ENCODE peak calls at places on chromosomes 5 and 9, in four cellular contexts. D is GM12878, G is HepG2, V is K562. N is an unnamed sample.

GRCh38 chr9:107422189-107422802 is 67.3 kb downstream of the KLF4 start:
- DNase-seq in D (no peak), G (peak), V (peak), N (peak)

GRCh38 chr5:89233462-89233861 is 350.5 kb upstream of the MEF2C start:
- DNase-seq in D (no peak), G (no peak), V (no peak), N (no peak)

GRCh38 chr5:178357127-178357526 is 124.5 kb upstream of the PHYKPL start:
- DNase-seq in D (no peak), G (no peak), V (no peak), N (peak)

GRCh38 chr9:73104342-73104741 is 47.3 kb upstream of the ANXA1 start:
- DNase-seq in D (no peak), G (no peak), V (no peak), N (no peak)

GRCh38 chr9:98887918-98888510 is 55.7 kb upstream of the COL15A1 start:
- DNase-seq in D (no peak), G (no peak), V (no peak), N (no peak)

GRCh38 chr9:130330202-130330601 is 64.6 kb downstream of the HMCN2 start:
- DNase-seq in D (no peak), G (no peak), V (no peak), N (no peak)

GRCh38 chr5:96930058-96930457 is 5.8 kb upstream of the LNPEP start:
- DNase-seq in D (no peak), G (no peak), V (peak), N (no peak)

GRCh38 chr9:68804911-68805889 is 100.2 kb downstream of the PIP5K1B start:
- DNase-seq in D (no peak), G (no peak), V (peak), N (no peak)

GRCh38 chr5:150485770-150486401 is 22.0 kb upstream of the NDST1 start:
- DNase-seq in D (no peak), G (no peak), V (peak), N (peak)

GRCh38 chr9:36211510-36211909 is 20.8 kb downstream of the CLTA start:
- DNase-seq in D (no peak), G (no peak), V (no peak), N (no peak)

GRCh38 chr5:106849266-106849665 is 821.5 kb downstream of the EFNA5 start:
- DNase-seq in D (no peak), G (no peak), V (no peak), N (no peak)

GRCh38 chr5:94276751-94277150 is 341.7 kb downstream of the KIAA0825 start:
- DNase-seq in D (no peak), G (no peak), V (no peak), N (no peak)

GRCh38 chr5:175250426-175250825 is 193.6 kb downstream of the DRD1 start:
- DNase-seq in D (no peak), G (no peak), V (no peak), N (no peak)

GRCh38 chr5:149445739-149446369 is 66.8 kb upstream of the IL17B start:
- DNase-seq in D (no peak), G (peak), V (peak), N (no peak)

GRCh38 chr9:5422276-5422675 is 15.4 kb downstream of the PLGRKT start:
- DNase-seq in D (no peak), G (no peak), V (no peak), N (no peak)

GRCh38 chr9:5427005-5427404 is 10.7 kb downstream of the PLGRKT start:
- DNase-seq in D (no peak), G (no peak), V (no peak), N (no peak)

GRCh38 chr9:5428794-5429528 is 8.8 kb downstream of the PLGRKT start:
- DNase-seq in D (no peak), G (no peak), V (no peak), N (no peak)

GRCh38 chr9:5428172-5428571 is 9.6 kb downstream of the PLGRKT start:
- DNase-seq in D (no peak), G (no peak), V (no peak), N (no peak)

GRCh38 chr9:5425006-5425628 is 12.6 kb downstream of the PLGRKT start:
- DNase-seq in D (peak), G (peak), V (peak), N (peak)
- TF ChIP-seq CTCF in D (peak), G (peak), V (peak), N (peak)

GRCh38 chr9:16450043-16450442 is 420.4 kb downstream of the BNC2 start:
- DNase-seq in D (no peak), G (no peak), V (no peak), N (no peak)

GRCh38 chr9:16453390-16453789 is 417.1 kb downstream of the BNC2 start:
- DNase-seq in D (no peak), G (no peak), V (no peak), N (no peak)

GRCh38 chr9:16450578-16450977 is 419.9 kb downstream of the BNC2 start:
- DNase-seq in D (no peak), G (no peak), V (no peak), N (no peak)

GRCh38 chr9:16445141-16445920 is 425.1 kb downstream of the BNC2 start:
- DNase-seq in D (no peak), G (peak), V (no peak), N (no peak)

DNA sequence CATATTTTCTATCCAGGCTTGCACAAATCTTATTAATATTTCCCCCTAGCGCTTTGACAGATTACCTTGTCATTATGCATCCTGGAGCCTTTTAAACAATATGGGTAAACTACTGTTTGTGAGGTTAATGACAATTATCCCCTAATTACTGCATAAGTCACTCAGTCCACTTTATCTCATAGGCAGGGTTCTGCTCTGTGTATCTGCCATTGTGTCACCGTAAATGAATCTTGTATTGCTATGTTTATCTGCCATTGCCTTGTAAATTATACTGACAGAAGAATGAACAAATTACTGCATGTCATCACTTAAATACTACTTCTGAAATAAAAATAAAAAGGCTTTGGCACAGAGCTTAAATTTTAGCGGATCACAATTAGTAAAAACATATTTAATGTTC is 421.1 kb downstream of the BNC2 start:
- DNase-seq in D (no peak), G (no peak), V (no peak), N (peak)
- TF ChIP-seq FOXM1 in D (no peak), G (no peak), V (no peak), N (no peak)

DNA sequence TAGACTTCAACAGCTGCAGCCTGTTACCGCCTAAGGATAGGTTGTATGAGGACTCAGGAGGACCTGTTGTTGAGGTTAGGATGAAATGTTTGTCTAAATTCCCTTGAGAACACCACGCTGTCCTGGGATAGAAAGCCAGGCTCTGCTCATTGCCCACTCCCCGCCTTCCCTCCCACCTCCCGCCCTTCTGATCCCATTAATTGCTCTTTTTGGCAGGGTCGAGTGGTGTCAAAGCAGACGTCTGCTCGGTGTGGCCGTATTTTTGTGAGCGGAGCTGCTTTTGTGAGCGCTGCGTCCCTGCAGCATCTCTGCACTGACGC is 62.3 kb downstream of the SPATA31C2 start:
- DNase-seq in D (no peak), G (no peak), V (no peak), N (no peak)
- TF ChIP-seq CTCF in D (no peak), G (no peak), V (no peak), N (peak)

GRCh38 chr5:6378128-6379023 is at the start of gene MED10:
- DNase-seq in D (peak), G (peak), V (peak), N (peak)

GRCh38 chr5:6379246-6379645 is 899 bp upstream of the MED10 start:
- DNase-seq in D (no peak), G (no peak), V (no peak), N (no peak)

GRCh38 chr5:6373081-6373846 is 5.1 kb downstream of the MED10 start:
- DNase-seq in D (no peak), G (no peak), V (no peak), N (no peak)

GRCh38 chr5:6377121-6377520 is 1.2 kb downstream of the MED10 start:
- DNase-seq in D (no peak), G (no peak), V (no peak), N (no peak)

GRCh38 chr5:6377582-6378127 is 692 bp downstream of the MED10 start:
- DNase-seq in D (no peak), G (peak), V (no peak), N (no peak)
- TF ChIP-seq FOXM1 in D (no peak), G (no peak), V (no peak), N (no peak)

DNA sequence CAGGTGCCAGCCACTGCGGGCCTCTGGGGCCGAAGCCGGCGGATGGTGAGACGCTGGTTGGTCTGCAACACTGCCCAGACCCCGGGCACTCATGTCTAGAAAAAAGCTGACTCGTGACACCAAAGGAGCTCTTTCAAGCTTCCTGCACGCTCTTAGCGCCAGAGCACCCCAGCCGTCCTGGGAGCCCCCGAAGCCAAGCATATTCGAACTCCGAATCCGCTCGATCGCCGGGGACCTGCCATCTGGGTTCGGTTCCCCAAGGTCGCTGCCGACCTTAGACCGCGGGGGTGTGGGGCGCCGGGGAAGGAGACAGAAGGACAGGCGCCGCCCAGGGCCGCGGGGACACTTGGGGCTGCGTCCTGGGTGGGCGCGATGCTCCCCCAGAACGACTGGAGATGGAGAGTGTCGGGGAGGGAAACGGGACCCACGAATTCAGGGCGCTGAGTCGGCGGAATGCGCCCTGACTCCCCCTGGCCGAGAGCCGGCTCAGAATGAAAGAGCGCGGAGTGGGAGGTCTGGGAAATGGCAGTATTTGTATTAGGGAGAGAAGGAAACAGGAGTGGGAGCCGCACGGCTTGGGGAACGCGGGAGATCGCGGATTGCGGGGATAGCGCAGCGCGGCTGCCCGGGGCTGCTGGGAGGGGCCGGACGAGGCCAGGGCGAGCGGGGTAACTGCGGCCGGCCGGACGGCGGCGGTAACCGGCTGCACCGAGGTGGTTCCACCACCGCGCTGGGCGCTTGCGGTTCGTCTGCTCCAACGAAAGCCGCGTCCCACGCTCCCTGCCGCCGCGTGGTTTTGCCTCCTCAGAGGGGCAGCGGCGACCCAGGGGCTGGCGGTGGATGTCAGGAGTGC is 20.1 kb upstream of the MARCHF6 start:
- DNase-seq in D (no peak), G (no peak), V (no peak), N (peak)
- TF ChIP-seq CTCF in D (no peak), G (no peak), V (no peak), N (no peak)

GRCh38 chr9:136021891-136022681 is 60.9 kb upstream of the UBAC1 start:
- DNase-seq in D (no peak), G (no peak), V (no peak), N (no peak)
- TF ChIP-seq FOXM1 in D (no peak), G (no peak), V (no peak), N (no peak)

DNA sequence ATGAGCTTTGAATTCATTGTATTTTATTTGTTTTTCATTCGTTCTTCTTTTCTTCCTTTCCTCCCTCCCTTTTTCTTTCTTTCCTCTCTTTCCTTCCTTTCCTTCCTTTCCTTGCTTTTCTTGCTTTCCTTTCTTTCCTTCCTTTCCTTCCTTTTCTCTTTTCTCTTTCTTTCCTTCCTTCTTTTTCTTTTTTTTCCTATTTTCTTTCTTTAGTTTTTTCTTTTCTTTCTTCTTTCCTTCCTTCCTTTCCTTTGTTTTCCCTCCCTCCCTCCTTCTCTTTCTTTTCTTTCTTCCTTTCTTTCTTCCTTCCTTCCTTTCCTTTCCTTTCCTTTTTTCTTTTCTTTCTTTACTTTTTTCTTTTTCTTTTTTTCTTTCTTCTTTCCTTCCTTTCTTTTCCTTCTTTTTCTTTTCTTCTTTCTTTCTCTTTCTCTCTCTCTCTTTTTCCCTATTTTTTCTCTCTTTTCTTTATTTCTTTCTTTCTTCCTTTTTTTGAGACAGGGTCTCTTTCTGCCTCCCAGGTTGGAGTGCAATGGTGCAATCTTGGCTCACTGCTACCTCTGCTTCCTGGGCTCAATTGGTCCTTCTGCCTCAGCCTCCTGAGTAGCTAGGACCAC is 357.1 kb upstream of the PRR16 start:
- DNase-seq in D (no peak), G (no peak), V (no peak), N (no peak)
- TF ChIP-seq CTCF in D (no peak), G (no peak), V (no peak), N (no peak)

GRCh38 chr5:171997011-171997410 is 9.4 kb downstream of the FBXW11 start:
- DNase-seq in D (no peak), G (peak), V (no peak), N (no peak)
- TF ChIP-seq FOXM1 in D (no peak), G (no peak), V (no peak), N (no peak)

DNA sequence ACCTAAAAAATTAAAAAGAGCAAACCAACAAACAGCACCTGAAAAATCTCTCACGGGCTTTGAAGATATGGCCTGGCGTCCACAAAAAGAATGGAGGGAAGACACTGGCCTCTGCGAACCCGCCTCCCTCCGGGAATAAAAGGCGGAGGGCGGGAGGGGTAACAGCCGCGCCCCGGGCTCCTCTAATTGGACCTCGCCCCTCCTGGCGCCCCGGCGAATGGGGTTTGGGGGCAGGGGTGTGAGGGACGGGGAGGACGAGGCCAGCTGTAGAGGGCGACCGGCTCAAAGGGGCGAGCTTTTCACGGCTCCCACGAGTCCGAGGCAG is 753 bp downstream of the FANCC start:
- DNase-seq in D (no peak), G (peak), V (peak), N (peak)
- TF ChIP-seq CTCF in D (peak), G (no peak), V (peak), N (no peak)